ENCODE peak calls at places on chromosomes 5 and 9, in five cellular contexts. D is suprapubic skin, T is glutamatergic neuron, G is endothelial cell, S is GM13976. Y is an unnamed sample.

GRCh38 chr9:1875921-1876448 is 139.2 kb upstream of the SMARCA2 start:
- DNase-seq in D (no peak), T (no peak), G (no peak), S (peak; percentile 61), Y (no peak)

GRCh38 chr9:116152941-116153764 is 438 bp upstream of the PAPPA start:
- DNase-seq in D (no peak), T (no peak), G (no peak), S (no peak), Y (peak; percentile 16)

GRCh38 chr9:211557-211956 is 3.1 kb upstream of the DOCK8 start:
- DNase-seq in D (no peak), T (no peak), G (no peak), S (no peak), Y (no peak)

GRCh38 chr5:72145351-72145750 is 38.1 kb downstream of the MAP1B start:
- DNase-seq in D (no peak), T (no peak), G (no peak), S (no peak), Y (no peak)

GRCh38 chr9:111759762-111760639 is 34.7 kb downstream of the SHOC1 start:
- DNase-seq in D (no peak), T (no peak), G (peak; percentile 59), S (peak; percentile 57), Y (peak; percentile 25)

GRCh38 chr9:6984941-6985578 is 227.3 kb downstream of the KDM4C start:
- DNase-seq in D (no peak), T (no peak), G (no peak), S (no peak), Y (no peak)

GRCh38 chr9:8679405-8679951 is 879.9 kb upstream of the DMAC1 start:
- DNase-seq in D (no peak), T (no peak), G (no peak), S (no peak), Y (no peak)

GRCh38 chr9:110502842-110503241 is 76.7 kb downstream of the SVEP1 start:
- DNase-seq in D (no peak), T (no peak), G (no peak), S (no peak), Y (no peak)

GRCh38 chr5:135154197-135154596 is 120.2 kb upstream of the PITX1 start:
- DNase-seq in D (peak; percentile 48), T (no peak), G (no peak), S (no peak), Y (no peak)

GRCh38 chr5:136446565-136446964 is 81.2 kb upstream of the TRPC7 start:
- DNase-seq in D (no peak), T (no peak), G (no peak), S (no peak), Y (no peak)

GRCh38 chr5:79070002-79070567 is 518 bp downstream of the BHMT2 start:
- DNase-seq in D (no peak), T (no peak), G (no peak), S (peak; percentile 16), Y (no peak)

GRCh38 chr5:80184235-80185023 is 71.4 kb downstream of the SERINC5 start:
- DNase-seq in D (no peak), T (no peak), G (no peak), S (no peak), Y (no peak)

GRCh38 chr9:94649100-94649855 is 10.0 kb upstream of the FBP1 start:
- DNase-seq in D (no peak), T (no peak), G (no peak), S (no peak), Y (no peak)

GRCh38 chr5:78293856-78294249 is 645 bp downstream of the AP3B1 start:
- DNase-seq in D (no peak), T (no peak), G (no peak), S (peak; percentile 26), Y (no peak)

DNA sequence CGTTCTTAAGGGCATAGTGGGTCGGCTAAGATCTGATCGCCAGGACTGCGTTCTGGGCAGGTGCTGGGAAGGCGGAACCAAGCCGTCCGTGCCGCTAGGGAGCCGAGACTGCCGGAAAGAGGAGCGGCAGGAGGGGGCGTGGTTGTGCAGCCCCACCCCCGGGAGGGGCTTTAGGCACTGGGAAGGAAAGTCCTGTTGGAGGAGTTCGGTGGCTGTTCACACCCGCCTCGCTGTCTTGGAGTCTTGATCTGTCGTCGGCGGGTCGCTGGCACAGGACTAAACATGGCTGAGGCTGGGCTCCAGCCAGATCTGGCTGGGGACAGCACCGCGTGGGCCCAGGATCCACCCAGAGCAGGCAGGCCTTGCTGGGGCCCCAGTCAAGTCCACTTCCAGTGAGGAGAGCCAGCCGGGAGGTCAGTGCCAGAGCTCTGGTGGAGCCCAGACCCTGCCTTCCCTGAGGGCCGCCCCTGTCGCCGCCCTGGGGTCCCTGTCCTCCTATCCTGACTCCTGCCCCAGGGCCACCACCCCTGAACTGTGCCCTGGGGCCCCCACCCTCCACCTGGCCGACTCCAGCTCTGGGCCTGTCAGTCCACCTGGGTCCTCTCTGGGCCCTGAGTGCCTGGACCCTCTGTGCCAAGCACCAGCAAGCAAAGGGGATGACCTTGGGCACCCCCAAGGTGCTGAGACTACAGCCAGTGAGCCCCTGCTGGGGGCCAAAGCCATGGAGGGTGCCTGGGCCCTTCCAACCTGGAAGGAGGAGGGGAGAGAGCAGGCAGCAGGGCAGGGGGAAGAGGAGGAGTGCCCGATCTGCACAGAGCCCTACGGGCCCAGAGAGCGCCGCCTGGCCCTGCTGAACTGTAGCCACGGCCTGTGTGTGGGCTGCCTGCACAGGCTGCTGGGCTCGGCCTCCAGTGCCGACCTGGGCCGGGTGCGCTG is 4.5 kb downstream of the RNF208 start:
- DNase-seq in D (no peak), T (no peak), G (peak; percentile 42), S (no peak), Y (peak; percentile 70)
- TF ChIP-seq CTCF in D (no peak), T (no peak), G (no peak), S (no peak), Y (no peak)

GRCh38 chr9:80884180-80884579 is 805.2 kb downstream of the TLE1 start:
- DNase-seq in D (no peak), T (no peak), G (no peak), S (no peak), Y (no peak)

GRCh38 chr9:80881350-80881749 is 808.0 kb downstream of the TLE1 start:
- DNase-seq in D (no peak), T (no peak), G (no peak), S (no peak), Y (no peak)

GRCh38 chr9:80881946-80882345 is 807.4 kb downstream of the TLE1 start:
- DNase-seq in D (no peak), T (peak; percentile 18), G (no peak), S (no peak), Y (peak; percentile 5)

DNA sequence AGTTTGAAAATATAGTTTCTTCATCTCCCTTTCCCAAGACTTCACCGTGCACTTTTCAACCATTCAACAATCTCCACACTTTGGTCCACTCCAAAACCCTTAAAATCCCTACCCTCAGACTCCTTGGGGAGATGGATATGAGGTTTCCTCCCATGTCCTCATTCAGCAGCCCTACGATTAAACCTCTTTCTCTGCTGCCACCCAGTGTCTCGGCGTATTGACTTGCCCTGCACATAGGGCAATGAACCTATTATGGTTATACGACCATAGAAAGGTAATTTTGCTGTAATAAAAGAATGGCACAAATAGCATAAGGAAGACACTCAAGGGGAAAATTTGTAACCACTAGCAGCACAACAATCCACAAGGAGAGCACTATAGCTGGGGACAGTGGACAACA is 803.5 kb downstream of the TLE1 start:
- DNase-seq in D (no peak), T (peak; percentile 13), G (no peak), S (no peak), Y (no peak)
- TF ChIP-seq CTCF in D (no peak), T (no peak), G (no peak), S (no peak), Y (no peak)

GRCh38 chr5:65034029-65034781 is 265.5 kb downstream of the CWC27 start:
- DNase-seq in D (no peak), T (peak; percentile 42), G (no peak), S (no peak), Y (no peak)

GRCh38 chr5:65035212-65036206 is 266.8 kb downstream of the CWC27 start:
- DNase-seq in D (peak; percentile 94), T (peak; percentile 95), G (peak; percentile 96), S (peak; percentile 89), Y (peak; percentile 96)

GRCh38 chr5:65041296-65042158 is 272.8 kb downstream of the CWC27 start:
- DNase-seq in D (no peak), T (no peak), G (no peak), S (no peak), Y (no peak)

GRCh38 chr5:65034782-65035181 is 266.1 kb downstream of the CWC27 start:
- DNase-seq in D (no peak), T (peak; percentile 37), G (peak; percentile 17), S (peak; percentile 26), Y (peak; percentile 21)

DNA sequence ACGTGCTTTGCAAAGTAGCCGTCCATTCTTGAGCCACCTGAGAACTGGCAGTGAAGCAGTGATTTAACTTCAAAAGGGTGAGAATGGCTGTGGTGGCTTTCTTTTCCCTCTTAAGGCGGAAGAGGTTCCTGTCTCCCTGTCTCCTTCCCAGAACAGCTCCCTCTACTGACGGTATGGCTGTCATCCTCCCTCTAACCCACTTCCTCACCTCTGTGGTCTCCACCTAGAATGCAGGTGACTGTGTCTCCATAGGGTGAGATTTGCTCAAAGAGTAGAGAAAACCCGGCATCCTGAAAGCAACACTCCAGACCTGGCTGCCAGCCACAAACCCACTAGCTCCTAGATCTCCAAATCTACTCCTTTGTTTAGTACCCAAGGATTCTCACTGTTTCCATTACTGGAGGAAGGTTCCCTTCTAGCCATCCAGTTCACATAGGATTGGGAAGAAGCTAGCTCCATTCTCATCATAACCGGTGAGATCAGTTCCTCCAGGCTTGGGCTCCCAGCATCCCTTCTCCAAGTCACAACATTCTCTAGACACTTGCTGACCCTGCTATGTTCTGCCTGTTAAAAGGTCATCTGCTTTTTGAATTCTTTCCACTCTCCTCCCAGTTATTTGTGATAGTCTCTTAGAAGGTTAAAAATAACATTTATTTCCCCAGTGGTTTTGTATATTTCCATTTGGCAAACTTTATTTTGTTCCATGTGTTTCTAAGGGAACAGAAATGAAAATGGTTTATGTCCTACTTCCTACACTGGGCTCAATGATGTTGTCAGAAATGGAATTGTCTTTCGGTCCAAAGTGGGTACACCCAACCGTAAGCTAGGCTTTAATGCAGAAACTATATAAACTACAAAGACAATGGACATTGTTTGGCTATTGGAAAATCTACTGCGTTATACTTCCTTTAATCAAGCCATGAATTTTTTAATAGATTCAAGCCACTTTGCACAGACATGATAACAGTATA is 269.4 kb downstream of the CWC27 start:
- DNase-seq in D (no peak), T (no peak), G (no peak), S (no peak), Y (no peak)
- TF ChIP-seq CTCF in D (no peak), T (peak; percentile 32), G (no peak), S (no peak), Y (peak; percentile 20)

GRCh38 chr5:44401611-44402010 is 12.4 kb upstream of the FGF10 start:
- DNase-seq in D (no peak), T (no peak), G (no peak), S (no peak), Y (no peak)

GRCh38 chr5:44398382-44398781 is 9.2 kb upstream of the FGF10 start:
- DNase-seq in D (no peak), T (no peak), G (no peak), S (no peak), Y (no peak)

GRCh38 chr5:44402084-44402483 is 12.9 kb upstream of the FGF10 start:
- DNase-seq in D (no peak), T (no peak), G (no peak), S (no peak), Y (no peak)

GRCh38 chr5:44390332-44390731 is 1.1 kb upstream of the FGF10 start:
- DNase-seq in D (no peak), T (no peak), G (no peak), S (no peak), Y (no peak)

DNA sequence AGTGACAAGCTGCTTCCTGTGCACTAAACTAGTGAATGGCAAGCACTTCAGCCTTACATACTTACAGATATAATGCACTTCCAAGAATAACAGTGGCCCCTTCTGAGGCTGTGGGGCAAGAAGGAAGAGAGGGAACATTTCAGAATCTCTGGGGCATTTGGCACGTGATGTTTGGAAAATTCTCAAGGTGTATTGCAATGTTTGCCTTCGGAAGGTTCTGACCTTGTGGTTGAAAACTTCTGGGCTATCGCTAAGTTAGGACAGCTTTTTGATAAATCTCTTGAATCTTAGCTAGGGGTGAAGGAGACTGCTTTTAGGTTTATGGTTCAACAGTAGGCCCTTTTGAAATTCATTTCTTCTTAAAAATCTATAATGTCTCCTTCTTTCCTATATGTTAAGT is 7.1 kb upstream of the FGF10 start:
- DNase-seq in D (no peak), T (no peak), G (no peak), S (no peak), Y (no peak)
- TF ChIP-seq CTCF in D (no peak), T (no peak), G (no peak), S (no peak), Y (no peak)

Y was measured in nephron progenitor cell.